ENCODE peak calls at places on chromosomes 13 and 19, in four cellular contexts. One of them, this sample, is unnamed.

GRCh38 chr19:41352609-41353465 is 885 bp downstream of the TGFB1 start:
- DNase-seq in fibroblast of lung: peak
- DNase-seq in colonic mucosa: peak
- DNase-seq in H9: peak
- DNase-seq in this sample: peak

GRCh38 chr19:1066748-1067340 is at the start of gene ARHGAP45:
- DNase-seq in fibroblast of lung: no peak
- DNase-seq in H9: no peak
- DNase-seq in colonic mucosa: peak
- DNase-seq in this sample: peak

GRCh38 chr19:17225051-17225450 is 975 bp upstream of the OCEL1 start:
- DNase-seq in colonic mucosa: no peak
- DNase-seq in H9: no peak
- DNase-seq in fibroblast of lung: no peak
- DNase-seq in this sample: no peak

GRCh38 chr13:81393686-81394085 is 1052.8 kb upstream of the SPRY2 start:
- DNase-seq in colonic mucosa: peak
- DNase-seq in fibroblast of lung: no peak
- DNase-seq in H9: no peak
- DNase-seq in this sample: no peak

GRCh38 chr19:50646074-50646807 is 3.0 kb upstream of the C19orf81 start:
- DNase-seq in fibroblast of lung: peak
- DNase-seq in H9: no peak
- DNase-seq in colonic mucosa: no peak
- DNase-seq in this sample: no peak

GRCh38 chr19:32066056-32066455 is 279.4 kb upstream of the ZNF507 start:
- DNase-seq in colonic mucosa: no peak
- DNase-seq in H9: no peak
- DNase-seq in fibroblast of lung: no peak
- DNase-seq in this sample: no peak

GRCh38 chr13:30763786-30764440 is 28.6 kb downstream of the ALOX5AP start:
- DNase-seq in colonic mucosa: no peak
- DNase-seq in fibroblast of lung: peak
- DNase-seq in H9: no peak
- DNase-seq in this sample: no peak

GRCh38 chr13:26946675-26947342 is 186.2 kb upstream of the GPR12 start:
- DNase-seq in colonic mucosa: no peak
- DNase-seq in fibroblast of lung: peak
- DNase-seq in H9: no peak
- DNase-seq in this sample: no peak

GRCh38 chr13:52615817-52616216 is 26.4 kb upstream of the HNRNPA1L2 start:
- DNase-seq in fibroblast of lung: no peak
- DNase-seq in H9: no peak
- DNase-seq in colonic mucosa: no peak
- DNase-seq in this sample: no peak

DNA sequence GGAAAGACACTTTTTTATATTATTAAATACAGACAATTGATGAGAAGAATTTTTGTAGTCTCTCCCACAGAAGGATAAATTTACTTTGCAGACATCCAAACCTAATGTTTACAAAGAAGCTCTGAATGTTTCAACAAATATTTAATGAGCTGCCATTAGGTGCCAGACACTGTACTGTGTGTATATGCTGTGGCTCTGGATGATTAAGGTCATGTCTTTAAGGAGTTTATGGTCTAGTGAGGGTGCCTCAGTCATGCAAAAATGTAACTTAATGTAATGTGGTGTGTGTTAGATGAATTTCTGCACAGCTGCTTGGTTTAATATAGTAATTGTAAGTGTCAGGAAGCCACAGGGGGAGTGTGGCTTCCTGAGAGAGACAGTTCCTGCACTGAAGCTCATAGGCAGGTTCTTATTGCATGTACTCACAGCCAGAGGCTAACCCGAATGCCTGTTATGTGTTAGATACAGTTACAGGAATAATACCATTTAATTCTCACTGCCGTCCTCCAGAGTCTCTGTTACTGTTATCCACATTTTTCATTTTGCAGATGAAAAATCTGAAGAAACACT is 43.3 kb downstream of the SPATA13 start:
- DNase-seq in H9: no peak
- DNase-seq in colonic mucosa: no peak
- DNase-seq in fibroblast of lung: no peak
- DNase-seq in this sample: no peak
- H3K9ac ChIP-seq in H9: no peak
- H3K9ac ChIP-seq in colonic mucosa: no peak
- H3K9ac ChIP-seq in fibroblast of lung: no peak
- H3K9ac ChIP-seq in this sample: no peak

GRCh38 chr19:14519860-14520407 is 1.7 kb upstream of the DNAJB1 start:
- DNase-seq in fibroblast of lung: peak
- DNase-seq in colonic mucosa: peak
- DNase-seq in H9: no peak
- DNase-seq in this sample: no peak
- H3K9ac ChIP-seq in fibroblast of lung: no peak
- H3K9ac ChIP-seq in colonic mucosa: peak
- H3K9ac ChIP-seq in H9: no peak
- H3K9ac ChIP-seq in this sample: no peak

GRCh38 chr19:40280608-40281221 is 4.4 kb downstream of the AKT2 start:
- DNase-seq in fibroblast of lung: no peak
- DNase-seq in colonic mucosa: peak
- DNase-seq in H9: peak
- DNase-seq in this sample: peak
- H3K9ac ChIP-seq in fibroblast of lung: no peak
- H3K9ac ChIP-seq in colonic mucosa: peak
- H3K9ac ChIP-seq in H9: no peak
- H3K9ac ChIP-seq in this sample: no peak

GRCh38 chr13:23741879-23742510 is 147.2 kb downstream of the MIPEP start:
- DNase-seq in H9: peak
- DNase-seq in fibroblast of lung: no peak
- DNase-seq in colonic mucosa: no peak
- DNase-seq in this sample: no peak
- H3K9ac ChIP-seq in H9: no peak
- H3K9ac ChIP-seq in fibroblast of lung: no peak
- H3K9ac ChIP-seq in colonic mucosa: no peak
- H3K9ac ChIP-seq in this sample: no peak

GRCh38 chr13:42575938-42576337 is 2.0 kb downstream of the TNFSF11 start:
- DNase-seq in H9: no peak
- DNase-seq in colonic mucosa: no peak
- DNase-seq in fibroblast of lung: no peak
- DNase-seq in this sample: no peak

GRCh38 chr13:42571895-42572294 is 2.1 kb upstream of the TNFSF11 start:
- DNase-seq in H9: no peak
- DNase-seq in fibroblast of lung: no peak
- DNase-seq in colonic mucosa: no peak
- DNase-seq in this sample: no peak

GRCh38 chr13:42574011-42574410 is at the start of gene TNFSF11:
- DNase-seq in colonic mucosa: no peak
- DNase-seq in H9: peak
- DNase-seq in fibroblast of lung: no peak
- DNase-seq in this sample: peak

GRCh38 chr13:42577538-42577937 is 3.6 kb downstream of the TNFSF11 start:
- DNase-seq in colonic mucosa: no peak
- DNase-seq in fibroblast of lung: no peak
- DNase-seq in H9: no peak
- DNase-seq in this sample: no peak

DNA sequence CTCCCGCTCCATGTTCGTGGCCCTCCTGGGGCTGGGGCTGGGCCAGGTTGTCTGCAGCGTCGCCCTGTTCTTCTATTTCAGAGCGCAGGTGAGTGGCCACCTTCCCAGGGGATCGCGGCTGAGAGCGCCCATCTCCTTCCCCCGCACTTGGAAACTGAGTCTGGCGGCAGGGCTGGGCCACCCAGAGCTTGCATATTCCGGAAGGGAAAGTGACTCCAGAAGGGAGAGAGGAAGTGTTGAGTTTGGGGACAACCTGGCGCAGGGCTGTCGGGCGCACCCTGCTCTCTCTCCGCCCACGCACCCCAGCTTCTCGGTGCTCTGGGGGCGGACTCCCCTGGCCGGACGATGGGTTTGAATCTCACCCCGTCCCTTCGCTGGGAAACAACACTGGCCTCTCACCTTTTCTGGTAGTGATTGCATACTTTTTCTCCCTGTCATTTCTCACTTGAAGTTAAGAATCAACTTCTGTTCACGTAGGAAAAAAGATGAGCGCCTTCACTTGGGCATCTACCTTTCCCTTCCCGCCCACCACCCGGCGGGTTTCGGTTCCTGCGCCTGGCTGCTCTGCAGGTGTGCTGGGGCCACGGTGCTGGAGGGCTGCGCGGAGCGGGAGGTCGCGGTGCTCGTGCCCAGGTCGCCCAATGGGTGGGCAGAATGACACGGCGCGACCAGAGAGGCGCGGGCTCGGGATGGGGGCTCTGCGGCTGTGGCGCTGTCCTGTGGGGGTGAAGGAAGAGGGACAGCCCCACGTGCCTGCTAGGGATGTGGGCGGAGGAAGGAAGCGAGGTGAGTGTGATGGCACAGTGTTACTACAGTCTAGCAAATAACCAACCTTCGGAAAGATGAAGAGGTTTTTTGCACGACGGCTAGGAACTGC is 721 bp downstream of the TNFSF11 start:
- DNase-seq in colonic mucosa: no peak
- DNase-seq in fibroblast of lung: no peak
- DNase-seq in H9: peak
- DNase-seq in this sample: no peak
- H3K9ac ChIP-seq in colonic mucosa: no peak
- H3K9ac ChIP-seq in fibroblast of lung: no peak
- H3K9ac ChIP-seq in H9: no peak
- H3K9ac ChIP-seq in this sample: no peak